ENCODE peak calls at places on chromosomes 7 and 10, in seven cellular contexts. P, D, X, U, M, Z and H are unnamed samples.

GRCh38 chr7:99551329-99551728 is 585 bp downstream of the FAM200A start:
- DNase-seq in U (peak), X (no peak), M (no peak), Z (peak), P (peak), D (no peak), H (no peak)

GRCh38 chr7:128404143-128404681 is 5.6 kb downstream of the IMPDH1 start:
- DNase-seq in P (no peak), Z (no peak), U (no peak), D (no peak), X (no peak), M (no peak), H (no peak)

GRCh38 chr7:46165281-46165680 is 244.2 kb upstream of the IGFBP3 start:
- DNase-seq in M (no peak), Z (peak), X (no peak), P (peak), D (no peak), U (no peak), H (no peak)

GRCh38 chr7:43646603-43647313 is 63.9 kb downstream of the STK17A start:
- DNase-seq in X (no peak), U (no peak), D (no peak), M (no peak), P (peak), Z (peak), H (no peak)

GRCh38 chr7:153858335-153858734 is 193.9 kb upstream of the DPP6 start:
- DNase-seq in X (no peak), M (no peak), P (peak), U (no peak), Z (peak), D (no peak), H (no peak)

GRCh38 chr7:54339074-54339473 is 203.1 kb upstream of the VSTM2A start:
- DNase-seq in Z (peak), X (no peak), P (no peak), M (no peak), D (no peak), U (no peak), H (no peak)

GRCh38 chr10:132411561-132412253 is 14.7 kb downstream of the PWWP2B start:
- DNase-seq in Z (peak), P (peak), X (no peak), M (no peak), U (no peak), D (no peak), H (no peak)

GRCh38 chr7:158723266-158723665 is 18.7 kb upstream of the NCAPG2 start:
- DNase-seq in P (no peak), X (no peak), Z (no peak), D (no peak), U (no peak), M (no peak), H (no peak)

GRCh38 chr10:90887555-90887954 is 15.8 kb downstream of the RPP30 start:
- DNase-seq in D (no peak), P (no peak), Z (peak), U (no peak), M (no peak), X (no peak), H (no peak)

GRCh38 chr7:21616796-21617436 is 74.1 kb downstream of the DNAH11 start:
- DNase-seq in Z (peak), D (no peak), P (peak), X (no peak), M (no peak), U (no peak), H (no peak)

GRCh38 chr10:119655566-119656001 is 4.4 kb downstream of the BAG3 start:
- DNase-seq in M (no peak), U (peak), P (peak), X (peak), Z (peak), D (no peak), H (peak)